ENCODE peak calls at places on chromosome 12, in seven cellular contexts. One of them, this sample, is unnamed.

GRCh38 chr12:74530676-74531075 is 7.0 kb upstream of the ATXN7L3B start:
- DNase-seq in uterus: no peak
- DNase-seq in cardiac muscle cell: no peak
- DNase-seq in RWPE2: no peak
- DNase-seq in OCI-LY7: no peak
- DNase-seq in fibroblast of the aortic adventitia: no peak
- DNase-seq in heart left ventricle: no peak
- DNase-seq in this sample: no peak

GRCh38 chr12:103392722-103393121 is 103.0 kb downstream of the C12orf42 start:
- DNase-seq in OCI-LY7: peak; percentile 40
- DNase-seq in cardiac muscle cell: no peak
- DNase-seq in heart left ventricle: no peak
- DNase-seq in fibroblast of the aortic adventitia: no peak
- DNase-seq in uterus: no peak
- DNase-seq in RWPE2: no peak
- DNase-seq in this sample: no peak

GRCh38 chr12:124636138-124636968 is 68.9 kb upstream of the NCOR2 start:
- DNase-seq in cardiac muscle cell: peak; percentile 75
- DNase-seq in fibroblast of the aortic adventitia: peak; percentile 87
- DNase-seq in heart left ventricle: no peak
- DNase-seq in uterus: peak; percentile 70
- DNase-seq in RWPE2: no peak
- DNase-seq in OCI-LY7: no peak
- DNase-seq in this sample: no peak

GRCh38 chr12:57845478-57846284 is 848 bp downstream of the CTDSP2 start:
- DNase-seq in cardiac muscle cell: peak; percentile 62
- DNase-seq in OCI-LY7: peak; percentile 72
- DNase-seq in uterus: peak; percentile 73
- DNase-seq in heart left ventricle: peak; percentile 81
- DNase-seq in RWPE2: no peak
- DNase-seq in fibroblast of the aortic adventitia: peak; percentile 42
- DNase-seq in this sample: no peak

GRCh38 chr12:2641761-2642160 is 153.0 kb upstream of the FKBP4 start:
- DNase-seq in heart left ventricle: no peak
- DNase-seq in RWPE2: peak; percentile 37
- DNase-seq in uterus: no peak
- DNase-seq in OCI-LY7: no peak
- DNase-seq in cardiac muscle cell: no peak
- DNase-seq in fibroblast of the aortic adventitia: no peak
- DNase-seq in this sample: no peak

GRCh38 chr12:4290011-4290790 is 16.6 kb downstream of the CCND2 start:
- DNase-seq in fibroblast of the aortic adventitia: no peak
- DNase-seq in heart left ventricle: no peak
- DNase-seq in cardiac muscle cell: no peak
- DNase-seq in uterus: no peak
- DNase-seq in RWPE2: no peak
- DNase-seq in OCI-LY7: no peak
- DNase-seq in this sample: no peak

GRCh38 chr12:59230334-59230733 is 310.0 kb upstream of the LRIG3 start:
- DNase-seq in heart left ventricle: no peak
- DNase-seq in OCI-LY7: no peak
- DNase-seq in fibroblast of the aortic adventitia: no peak
- DNase-seq in uterus: no peak
- DNase-seq in cardiac muscle cell: no peak
- DNase-seq in RWPE2: no peak
- DNase-seq in this sample: no peak

GRCh38 chr12:21631367-21631766 is 26.3 kb downstream of the LDHB start:
- DNase-seq in OCI-LY7: no peak
- DNase-seq in heart left ventricle: no peak
- DNase-seq in cardiac muscle cell: no peak
- DNase-seq in fibroblast of the aortic adventitia: no peak
- DNase-seq in RWPE2: no peak
- DNase-seq in uterus: no peak
- DNase-seq in this sample: no peak

GRCh38 chr12:121793836-121794531 is 496 bp upstream of the RHOF start:
- DNase-seq in RWPE2: peak; percentile 89
- DNase-seq in heart left ventricle: peak; percentile 88
- DNase-seq in cardiac muscle cell: peak; percentile 94
- DNase-seq in OCI-LY7: peak; percentile 96
- DNase-seq in uterus: peak; percentile 94
- DNase-seq in fibroblast of the aortic adventitia: peak; percentile 92
- DNase-seq in this sample: no peak

GRCh38 chr12:91180577-91180976 is 2.0 kb downstream of the DCN start:
- DNase-seq in uterus: no peak
- DNase-seq in RWPE2: no peak
- DNase-seq in heart left ventricle: no peak
- DNase-seq in fibroblast of the aortic adventitia: peak; percentile 90
- DNase-seq in OCI-LY7: no peak
- DNase-seq in cardiac muscle cell: peak; percentile 85
- DNase-seq in this sample: no peak

GRCh38 chr12:107079172-107080011 is 14.0 kb downstream of the CRY1 start:
- DNase-seq in fibroblast of the aortic adventitia: peak; percentile 57
- DNase-seq in uterus: no peak
- DNase-seq in OCI-LY7: peak; percentile 14
- DNase-seq in cardiac muscle cell: peak; percentile 56
- DNase-seq in RWPE2: no peak
- DNase-seq in heart left ventricle: no peak
- DNase-seq in this sample: no peak
- TF ChIP-seq CTCF in fibroblast of the aortic adventitia: peak; percentile 73
- TF ChIP-seq CTCF in uterus: no peak
- TF ChIP-seq CTCF in OCI-LY7: peak; percentile 70
- TF ChIP-seq CTCF in cardiac muscle cell: peak; percentile 64
- TF ChIP-seq CTCF in RWPE2: peak; percentile 77
- TF ChIP-seq CTCF in heart left ventricle: no peak
- TF ChIP-seq CTCF in this sample: peak; percentile 43

DNA sequence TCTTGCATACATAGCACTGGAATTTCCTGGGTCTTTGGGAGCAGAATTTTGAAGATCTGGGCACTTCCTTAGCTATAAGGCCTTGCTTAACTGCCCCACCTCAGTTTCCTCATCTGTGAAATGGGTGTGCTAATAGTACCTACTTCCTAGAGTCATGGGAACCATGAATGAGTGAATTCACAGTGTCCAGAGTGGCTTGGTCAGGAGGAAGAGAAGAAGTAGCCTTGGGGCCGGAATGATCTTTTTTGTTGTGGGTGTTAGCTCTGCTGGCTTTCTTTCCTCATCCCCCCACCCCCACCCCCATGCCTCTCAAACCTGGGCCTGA is 2.4 kb downstream of the SH2B3 start:
- DNase-seq in heart left ventricle: no peak
- DNase-seq in cardiac muscle cell: no peak
- DNase-seq in RWPE2: no peak
- DNase-seq in uterus: no peak
- DNase-seq in OCI-LY7: no peak
- DNase-seq in fibroblast of the aortic adventitia: no peak
- DNase-seq in this sample: no peak
- H3K4me3 ChIP-seq in heart left ventricle: peak overlapping the region; percentile 96
- H3K4me3 ChIP-seq in cardiac muscle cell: no peak overlapping the region
- H3K4me3 ChIP-seq in RWPE2: no peak overlapping the region
- H3K4me3 ChIP-seq in uterus: no peak overlapping the region
- H3K4me3 ChIP-seq in OCI-LY7: peak overlapping the region; percentile 93
- H3K4me3 ChIP-seq in fibroblast of the aortic adventitia: peak overlapping the region; percentile 91
- H3K4me3 ChIP-seq in this sample: no peak overlapping the region

DNA sequence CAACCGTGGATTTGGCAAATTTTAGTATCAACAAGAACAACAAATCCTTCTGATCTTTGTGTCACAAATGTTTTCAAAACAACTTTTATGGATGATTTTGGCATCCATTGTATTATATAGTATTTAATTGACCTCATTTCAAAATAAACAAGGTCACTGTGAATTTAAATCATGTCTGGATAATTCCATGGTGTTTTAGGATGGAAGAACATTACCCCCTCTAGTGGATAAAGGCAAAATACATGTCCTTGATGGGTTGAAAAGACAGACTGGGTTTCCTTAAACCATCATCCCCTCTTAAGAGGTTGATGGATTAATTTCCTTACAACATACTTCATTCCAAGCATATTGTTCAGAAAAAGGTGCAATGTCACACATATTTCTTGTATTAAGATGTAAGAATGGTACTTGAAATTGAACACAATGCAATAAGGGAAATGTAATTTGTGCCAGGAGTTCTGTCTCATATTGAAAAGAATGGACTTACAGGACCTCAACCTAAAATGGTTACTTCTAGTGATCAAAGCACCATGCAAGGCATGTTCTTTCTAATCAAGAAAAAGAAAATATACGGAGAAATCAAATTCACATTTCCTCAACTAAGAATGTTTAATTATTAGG is 352.0 kb downstream of the BCAT1 start:
- DNase-seq in OCI-LY7: peak; percentile 28
- DNase-seq in uterus: no peak
- DNase-seq in heart left ventricle: no peak
- DNase-seq in cardiac muscle cell: peak; percentile 69
- DNase-seq in fibroblast of the aortic adventitia: peak; percentile 65
- DNase-seq in RWPE2: no peak
- DNase-seq in this sample: no peak
- TF ChIP-seq CTCF in OCI-LY7: peak; percentile 84
- TF ChIP-seq CTCF in uterus: peak; percentile 68
- TF ChIP-seq CTCF in heart left ventricle: peak; percentile 47
- TF ChIP-seq CTCF in cardiac muscle cell: peak; percentile 71
- TF ChIP-seq CTCF in fibroblast of the aortic adventitia: peak; percentile 79
- TF ChIP-seq CTCF in RWPE2: peak; percentile 58
- TF ChIP-seq CTCF in this sample: peak; percentile 59

GRCh38 chr12:116717466-116718457 is 20.1 kb downstream of the SPRING1 start:
- DNase-seq in RWPE2: no peak
- DNase-seq in cardiac muscle cell: peak; percentile 80
- DNase-seq in heart left ventricle: peak; percentile 66
- DNase-seq in OCI-LY7: no peak
- DNase-seq in uterus: peak; percentile 77
- DNase-seq in fibroblast of the aortic adventitia: peak; percentile 86
- DNase-seq in this sample: no peak
- H3K4me3 ChIP-seq in RWPE2: no peak overlapping the region
- H3K4me3 ChIP-seq in cardiac muscle cell: no peak overlapping the region
- H3K4me3 ChIP-seq in heart left ventricle: no peak overlapping the region
- H3K4me3 ChIP-seq in OCI-LY7: no peak overlapping the region
- H3K4me3 ChIP-seq in uterus: no peak overlapping the region
- H3K4me3 ChIP-seq in fibroblast of the aortic adventitia: peak overlapping the region; percentile 40
- H3K4me3 ChIP-seq in this sample: no peak overlapping the region

DNA sequence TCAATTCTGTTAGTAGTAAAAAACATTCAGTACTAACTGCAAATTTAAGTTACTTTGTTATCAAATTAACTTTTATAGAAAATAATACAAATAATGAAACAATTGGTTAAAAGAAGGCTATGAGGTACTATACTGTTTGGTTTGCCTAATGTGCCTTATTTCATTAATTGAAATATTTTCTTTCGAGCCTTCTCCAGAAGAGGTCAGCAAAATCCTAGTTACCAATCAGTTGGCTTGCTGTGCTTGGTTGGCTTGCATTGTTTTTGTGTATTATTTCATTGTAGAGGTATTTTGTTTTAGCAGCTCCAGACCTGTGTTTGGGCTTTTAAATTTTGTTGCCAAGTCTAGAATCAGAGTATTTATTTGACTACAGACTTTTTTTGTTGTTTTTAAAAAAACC is 68.5 kb downstream of the AEBP2 start:
- DNase-seq in heart left ventricle: no peak
- DNase-seq in OCI-LY7: no peak
- DNase-seq in uterus: no peak
- DNase-seq in RWPE2: no peak
- DNase-seq in cardiac muscle cell: peak; percentile 64
- DNase-seq in fibroblast of the aortic adventitia: peak; percentile 64
- DNase-seq in this sample: no peak
- TF ChIP-seq CTCF in heart left ventricle: peak; percentile 41
- TF ChIP-seq CTCF in OCI-LY7: peak; percentile 24
- TF ChIP-seq CTCF in uterus: peak; percentile 57
- TF ChIP-seq CTCF in RWPE2: peak; percentile 9
- TF ChIP-seq CTCF in cardiac muscle cell: peak; percentile 39
- TF ChIP-seq CTCF in fibroblast of the aortic adventitia: peak; percentile 44
- TF ChIP-seq CTCF in this sample: no peak

GRCh38 chr12:89245090-89245489 is 107.2 kb downstream of the DUSP6 start:
- DNase-seq in RWPE2: no peak
- DNase-seq in heart left ventricle: no peak
- DNase-seq in fibroblast of the aortic adventitia: peak; percentile 22
- DNase-seq in OCI-LY7: peak; percentile 40
- DNase-seq in cardiac muscle cell: peak; percentile 58
- DNase-seq in uterus: no peak
- DNase-seq in this sample: no peak
- H3K4me3 ChIP-seq in RWPE2: no peak overlapping the region
- H3K4me3 ChIP-seq in heart left ventricle: no peak overlapping the region
- H3K4me3 ChIP-seq in fibroblast of the aortic adventitia: no peak overlapping the region
- H3K4me3 ChIP-seq in OCI-LY7: no peak overlapping the region
- H3K4me3 ChIP-seq in cardiac muscle cell: no peak overlapping the region
- H3K4me3 ChIP-seq in uterus: no peak overlapping the region
- H3K4me3 ChIP-seq in this sample: no peak overlapping the region